ENCODE peak calls at places on chromosomes 12 and 14, in five cellular contexts. F is esophagus squamous epithelium; B is EL; T is stimulated activated CD8-positive, alpha-beta memory T cell treated with anti-CD3 and anti-CD28 coated beads, Interleukin-12 subunit alpha, Interleukin-12 subunit beta, amount 100 ng/mL, for 4 hours; M is activated CD4-positive, alpha-beta T cell treated with anti-CD3 and anti-CD28 coated beads for 24 hours. C is an unnamed sample.

GRCh38 chr12:65926119-65927004 is 102.1 kb downstream of the HMGA2 start:
- DNase-seq in M (no peak), T (no peak), F (no peak), B (no peak), C (no peak)

GRCh38 chr12:108298761-108299275 is 40.3 kb downstream of the CMKLR1 start:
- DNase-seq in M (no peak), F (no peak), B (no peak), T (no peak), C (no peak)

GRCh38 chr12:127888948-127889347 is 378.0 kb upstream of the TMEM132C start:
- DNase-seq in F (no peak), T (no peak), B (peak; percentile 79), M (no peak), C (no peak)

GRCh38 chr14:87139299-87139698 is 853.7 kb downstream of the GALC start:
- DNase-seq in B (no peak), M (no peak), F (no peak), T (no peak), C (no peak)

GRCh38 chr14:71960620-71961353 is 28.6 kb downstream of the RGS6 start:
- DNase-seq in F (no peak), M (no peak), T (no peak), B (no peak), C (no peak)

GRCh38 chr12:57521475-57522018 is 1.1 kb upstream of the MBD6 start:
- DNase-seq in T (no peak), B (peak; percentile 47), M (no peak), F (no peak), C (no peak)

GRCh38 chr12:109387425-109388166 is 39.9 kb downstream of the MYO1H start:
- DNase-seq in B (peak; percentile 43), T (no peak), F (no peak), M (no peak), C (no peak)

GRCh38 chr14:69693145-69693544 is 73.8 kb upstream of the SRSF5 start:
- DNase-seq in B (no peak), F (no peak), T (no peak), M (no peak), C (no peak)

C was measured in GM18507.